ENCODE peak calls at places on chromosomes 16 and 17, in seven cellular contexts. D is neuronal stem cell, U is IMR-90, I is mesendoderm, A is H9, P is H1, K is mesenchymal stem cell. Q is an unnamed sample.
A peak's percentile ranks its signal among the peaks of the same experiment; 100 is the strongest.

GRCh38 chr17:77957869-77958715 is at the start of gene TNRC6C:
- DNase-seq in D (peak; percentile 98), U (peak; percentile 99), I (peak; percentile 99), A (peak; percentile 100), P (peak; percentile 95), K (peak; percentile 99), Q (peak; percentile 70)

GRCh38 chr17:13395346-13395745 is 206.4 kb downstream of the HS3ST3A1 start:
- DNase-seq in D (no peak), U (no peak), I (no peak), A (no peak), P (no peak), K (no peak), Q (no peak)

GRCh38 chr16:89119661-89120141 is 26.0 kb downstream of the ACSF3 start:
- DNase-seq in D (no peak), U (no peak), I (no peak), A (no peak), P (no peak), K (no peak), Q (no peak)

GRCh38 chr16:81752225-81752875 is 26.7 kb upstream of the PLCG2 start:
- DNase-seq in D (no peak), U (no peak), I (peak; percentile 49), A (no peak), P (no peak), K (no peak), Q (peak; percentile 12)

GRCh38 chr16:83554096-83554495 is 253.7 kb upstream of the HSBP1 start:
- DNase-seq in D (no peak), U (no peak), I (no peak), A (no peak), P (no peak), K (no peak), Q (no peak)

GRCh38 chr17:47693667-47694017 is 319 bp upstream of the TBKBP1 start:
- DNase-seq in D (no peak), U (no peak), I (no peak), A (no peak), P (no peak), K (peak; percentile 45), Q (no peak)

GRCh38 chr16:17161034-17161433 is 309.7 kb downstream of the XYLT1 start:
- DNase-seq in D (peak; percentile 94), U (no peak), I (no peak), A (no peak), P (no peak), K (no peak), Q (no peak)

GRCh38 chr16:85675528-85675927 is 13.2 kb downstream of the GINS2 start:
- DNase-seq in D (no peak), U (peak; percentile 56), I (no peak), A (no peak), P (no peak), K (peak; percentile 48), Q (no peak)

GRCh38 chr16:81896902-81897301 is 114.4 kb downstream of the SDR42E1 start:
- DNase-seq in D (no peak), U (no peak), I (no peak), A (no peak), P (no peak), K (no peak), Q (no peak)

GRCh38 chr17:5184284-5184683 is 7.4 kb downstream of the ZNF594 start:
- DNase-seq in D (no peak), U (no peak), I (no peak), A (no peak), P (no peak), K (no peak), Q (no peak)

GRCh38 chr17:72297326-72298115 is 176.7 kb downstream of the SOX9 start:
- DNase-seq in D (no peak), U (peak; percentile 69), I (peak; percentile 29), A (no peak), P (no peak), K (peak; percentile 7), Q (no peak)

GRCh38 chr17:64658931-64659330 is 3.2 kb downstream of the SMURF2 start:
- DNase-seq in D (no peak), U (peak; percentile 90), I (no peak), A (no peak), P (no peak), K (peak; percentile 79), Q (no peak)

GRCh38 chr16:3317315-3317999 is 12.2 kb downstream of the ZNF75A start:
- DNase-seq in D (no peak), U (peak; percentile 6), I (peak; percentile 34), A (no peak), P (no peak), K (peak; percentile 18), Q (no peak)

GRCh38 chr16:68823401-68823800 is 19.9 kb upstream of the TANGO6 start:
- DNase-seq in D (no peak), U (peak; percentile 89), I (peak; percentile 94), A (peak; percentile 47), P (no peak), K (peak; percentile 71), Q (peak; percentile 84)

GRCh38 chr17:47860396-47860795 is 9.4 kb upstream of the SP6 start:
- DNase-seq in D (no peak), U (no peak), I (no peak), A (no peak), P (no peak), K (no peak), Q (no peak)

GRCh38 chr17:29243792-29244191 is 2.9 kb upstream of the CRYBA1 start:
- DNase-seq in D (no peak), U (peak; percentile 44), I (peak; percentile 48), A (peak; percentile 70), P (no peak), K (peak; percentile 42), Q (peak; percentile 27)

GRCh38 chr16:25487888-25488287 is 203.9 kb upstream of the HS3ST4 start:
- DNase-seq in D (no peak), U (no peak), I (no peak), A (no peak), P (no peak), K (no peak), Q (no peak)

GRCh38 chr16:69166221-69166833 is 20.6 kb upstream of the SNTB2 start:
- DNase-seq in D (no peak), U (peak; percentile 82), I (no peak), A (no peak), P (no peak), K (no peak), Q (no peak)

GRCh38 chr17:78377858-78378224 is 608 bp upstream of the PGS1 start:
- DNase-seq in D (no peak), U (no peak), I (no peak), A (no peak), P (no peak), K (no peak), Q (no peak)

DNA sequence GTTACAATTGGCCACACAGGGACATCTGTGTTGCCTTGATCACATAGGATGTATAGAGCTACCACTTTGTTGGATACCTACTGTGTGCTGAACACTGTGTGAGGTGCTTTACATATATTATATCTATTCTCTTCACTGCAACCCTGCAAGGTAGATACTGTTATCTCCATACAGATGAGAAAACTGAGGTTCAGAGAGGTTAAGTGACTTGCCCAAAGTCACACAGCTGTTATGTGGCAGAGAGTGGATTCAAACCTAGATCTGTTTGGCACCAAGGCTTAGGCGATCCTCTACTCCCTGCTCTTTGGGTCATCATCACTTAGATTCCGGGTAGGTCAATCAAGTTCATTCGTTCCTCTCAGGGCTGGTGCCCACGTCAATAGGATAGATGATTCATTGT is 260.5 kb upstream of the IRX3 start:
- DNase-seq in D (no peak), U (no peak), I (no peak), A (no peak), P (no peak), K (no peak), Q (no peak)
- H2BK120ac ChIP-seq in D (no peak overlapping the region), U (no peak overlapping the region), I (no peak overlapping the region), A (no peak overlapping the region), P (no peak overlapping the region), K (no peak overlapping the region), Q (no peak overlapping the region)

GRCh38 chr16:56512025-56512424 is 7.8 kb downstream of the BBS2 start:
- DNase-seq in D (no peak), U (no peak), I (no peak), A (no peak), P (no peak), K (no peak), Q (no peak)

GRCh38 chr16:56513972-56514371 is 5.9 kb downstream of the BBS2 start:
- DNase-seq in D (no peak), U (peak; percentile 74), I (peak; percentile 73), A (peak; percentile 45), P (no peak), K (peak; percentile 75), Q (peak; percentile 65)

GRCh38 chr16:56517206-56517605 is 2.6 kb downstream of the BBS2 start:
- DNase-seq in D (no peak), U (no peak), I (no peak), A (no peak), P (no peak), K (no peak), Q (no peak)

GRCh38 chr16:56515665-56516064 is 4.2 kb downstream of the BBS2 start:
- DNase-seq in D (no peak), U (no peak), I (no peak), A (no peak), P (no peak), K (no peak), Q (no peak)

GRCh38 chr16:56514845-56515244 is 5.0 kb downstream of the BBS2 start:
- DNase-seq in D (no peak), U (peak; percentile 3), I (no peak), A (no peak), P (no peak), K (peak; percentile 4), Q (no peak)
- H3K18ac ChIP-seq in D (no peak overlapping the region), U (no peak overlapping the region), I (no peak overlapping the region), A (no peak overlapping the region), P (no peak overlapping the region), K (no peak overlapping the region), Q (no peak overlapping the region)

GRCh38 chr16:521381-522210 is 5.9 kb upstream of the CAPN15 start:
- DNase-seq in D (no peak), U (no peak), I (peak; percentile 53), A (peak; percentile 86), P (no peak), K (no peak), Q (no peak)
- H2BK120ac ChIP-seq in D (no peak overlapping the region), U (no peak overlapping the region), I (no peak overlapping the region), A (no peak overlapping the region), P (no peak overlapping the region), K (no peak overlapping the region), Q (no peak overlapping the region)

DNA sequence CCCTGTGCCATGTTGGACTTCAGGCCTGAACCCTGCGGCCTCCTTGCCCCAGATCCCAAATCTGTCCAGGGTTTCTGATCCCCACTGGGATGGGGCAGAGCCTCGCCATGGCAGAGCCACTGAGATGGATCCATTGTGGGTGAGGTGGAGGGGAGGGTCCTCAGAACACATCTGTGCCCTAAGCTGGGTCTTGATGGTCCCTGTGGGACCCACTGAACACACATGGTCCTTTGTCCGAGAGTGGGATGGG is 38.0 kb upstream of the KSR1 start:
- DNase-seq in D (no peak), U (no peak), I (no peak), A (no peak), P (no peak), K (no peak), Q (no peak)
- H3K18ac ChIP-seq in D (no peak overlapping the region), U (no peak overlapping the region), I (no peak overlapping the region), A (no peak overlapping the region), P (no peak overlapping the region), K (no peak overlapping the region), Q (no peak overlapping the region)